ENCODE peak calls at places on chromosome 22, in six cellular contexts. Z is IMR-90, E is H9, A is mesendoderm, Q is H1, T is mesenchymal stem cell. O is an unnamed sample.

GRCh38 chr22:23385301-23386244 is 194.5 kb downstream of the IGLL1 start:
- DNase-seq in Z (peak), E (peak), A (peak), Q (peak), T (peak), O (peak)

GRCh38 chr22:45159652-45160462 is 3.9 kb upstream of the NUP50 start:
- DNase-seq in Z (peak), E (no peak), A (peak), Q (no peak), T (peak), O (no peak)

GRCh38 chr22:39178206-39179111 is 26.0 kb upstream of the CBX7 start:
- DNase-seq in Z (peak), E (no peak), A (no peak), Q (no peak), T (peak), O (no peak)

GRCh38 chr22:20965104-20965887 is 1.8 kb upstream of the AIFM3 start:
- DNase-seq in Z (no peak), E (no peak), A (no peak), Q (no peak), T (no peak), O (no peak)

GRCh38 chr22:48578138-48579034 is 1249.3 kb downstream of the BRD1 start:
- DNase-seq in Z (no peak), E (no peak), A (no peak), Q (no peak), T (no peak), O (no peak)

GRCh38 chr22:41825376-41825775 is 7.5 kb upstream of the SREBF2 start:
- DNase-seq in Z (peak), E (no peak), A (peak), Q (no peak), T (peak), O (no peak)

GRCh38 chr22:40654522-40655167 is 18.1 kb upstream of the MRTFA start:
- DNase-seq in Z (peak), E (peak), A (peak), Q (no peak), T (peak), O (no peak)

GRCh38 chr22:31504282-31504681 is 7.9 kb downstream of the SFI1 start:
- DNase-seq in Z (peak), E (no peak), A (peak), Q (no peak), T (peak), O (no peak)

GRCh38 chr22:38987171-38987895 is 5.2 kb downstream of the APOBEC3B start:
- DNase-seq in Z (no peak), E (no peak), A (no peak), Q (no peak), T (no peak), O (no peak)

GRCh38 chr22:22486132-22486899 is 22.2 kb downstream of the ZNF280B start:
- DNase-seq in Z (no peak), E (no peak), A (no peak), Q (no peak), T (no peak), O (no peak)

GRCh38 chr22:38462960-38463784 is 4.7 kb upstream of the KDELR3 start:
- DNase-seq in Z (no peak), E (peak), A (peak), Q (no peak), T (peak), O (no peak)

GRCh38 chr22:39534591-39535301 is 2.2 kb upstream of the RPS19BP1 start:
- DNase-seq in Z (peak), E (peak), A (peak), Q (no peak), T (peak), O (peak)

GRCh38 chr22:30701872-30702271 is 7.2 kb downstream of the OSBP2 start:
- DNase-seq in Z (peak), E (no peak), A (no peak), Q (no peak), T (no peak), O (no peak)

GRCh38 chr22:44393066-44393465 is 80.3 kb upstream of the SHISAL1 start:
- DNase-seq in Z (no peak), E (peak), A (no peak), Q (no peak), T (no peak), O (no peak)

GRCh38 chr22:26656896-26657851 is at the start of gene MIAT:
- DNase-seq in Z (peak), E (peak), A (peak), Q (no peak), T (no peak), O (peak)

GRCh38 chr22:50247748-50248147 is 2.9 kb upstream of the TUBGCP6 start:
- DNase-seq in Z (peak), E (peak), A (peak), Q (no peak), T (peak), O (no peak)

GRCh38 chr22:38455530-38456271 is 702 bp upstream of the KCNJ4 start:
- DNase-seq in Z (peak), E (peak), A (peak), Q (no peak), T (peak), O (peak)

GRCh38 chr22:19879996-19880785 is 25.5 kb upstream of the GNB1L start:
- DNase-seq in Z (no peak), E (peak), A (no peak), Q (no peak), T (no peak), O (no peak)

GRCh38 chr22:42309865-42310264 is 39.4 kb upstream of the TCF20 start:
- DNase-seq in Z (no peak), E (no peak), A (no peak), Q (no peak), T (no peak), O (no peak)

GRCh38 chr22:26339755-26340154 is 89.3 kb upstream of the ASPHD2 start:
- DNase-seq in Z (no peak), E (no peak), A (no peak), Q (no peak), T (no peak), O (no peak)

GRCh38 chr22:25002241-25002985 is 49.9 kb downstream of the KIAA1671 start:
- DNase-seq in Z (no peak), E (no peak), A (no peak), Q (no peak), T (no peak), O (no peak)

GRCh38 chr22:41579997-41580355 is 9.7 kb downstream of the PMM1 start:
- DNase-seq in Z (no peak), E (no peak), A (no peak), Q (no peak), T (no peak), O (no peak)

GRCh38 chr22:33049125-33049729 is 9.0 kb downstream of the SYN3 start:
- DNase-seq in Z (peak), E (peak), A (peak), Q (no peak), T (peak), O (peak)

GRCh38 chr22:21042978-21043855 is 2.5 kb upstream of the LRRC74B start:
- DNase-seq in Z (no peak), E (no peak), A (no peak), Q (no peak), T (peak), O (no peak)

GRCh38 chr22:19109198-19110063 is 12.8 kb downstream of the DGCR2 start:
- DNase-seq in Z (peak), E (no peak), A (no peak), Q (no peak), T (peak), O (no peak)

GRCh38 chr22:41498322-41498721 is 29.4 kb downstream of the ACO2 start:
- DNase-seq in Z (no peak), E (no peak), A (no peak), Q (no peak), T (no peak), O (no peak)

GRCh38 chr22:25202290-25202921 is 2.7 kb downstream of the CRYBB3 start:
- DNase-seq in Z (peak), E (peak), A (peak), Q (peak), T (peak), O (peak)

GRCh38 chr22:25051983-25052710 is 99.6 kb downstream of the KIAA1671 start:
- DNase-seq in Z (no peak), E (no peak), A (no peak), Q (no peak), T (no peak), O (no peak)

GRCh38 chr22:38572065-38572464 is 2.1 kb upstream of the DMC1 start:
- DNase-seq in Z (peak), E (no peak), A (peak), Q (no peak), T (peak), O (peak)

GRCh38 chr22:47417699-47418098 is 655.2 kb downstream of the TBC1D22A start:
- DNase-seq in Z (no peak), E (no peak), A (no peak), Q (no peak), T (no peak), O (no peak)

GRCh38 chr22:39630721-39631120 is 60.2 kb downstream of the CACNA1I start:
- DNase-seq in Z (no peak), E (no peak), A (no peak), Q (no peak), T (no peak), O (no peak)

GRCh38 chr22:19811811-19812771 is 42.6 kb downstream of the GNB1L start:
- DNase-seq in Z (no peak), E (no peak), A (no peak), Q (no peak), T (no peak), O (no peak)

GRCh38 chr22:42171946-42172345 is 41.3 kb upstream of the CYP2D6 start:
- DNase-seq in Z (no peak), E (no peak), A (no peak), Q (no peak), T (no peak), O (no peak)

GRCh38 chr22:38681784-38682335 is at the start of gene TOMM22:
- DNase-seq in Z (peak), E (peak), A (peak), Q (peak), T (peak), O (peak)

GRCh38 chr22:37328017-37328416 is 45.7 kb downstream of the CYTH4 start:
- DNase-seq in Z (peak), E (no peak), A (no peak), Q (no peak), T (peak), O (no peak)
- H2BK120ac ChIP-seq in Z (peak), E (no peak), A (no peak), Q (no peak), T (peak), O (no peak)

DNA sequence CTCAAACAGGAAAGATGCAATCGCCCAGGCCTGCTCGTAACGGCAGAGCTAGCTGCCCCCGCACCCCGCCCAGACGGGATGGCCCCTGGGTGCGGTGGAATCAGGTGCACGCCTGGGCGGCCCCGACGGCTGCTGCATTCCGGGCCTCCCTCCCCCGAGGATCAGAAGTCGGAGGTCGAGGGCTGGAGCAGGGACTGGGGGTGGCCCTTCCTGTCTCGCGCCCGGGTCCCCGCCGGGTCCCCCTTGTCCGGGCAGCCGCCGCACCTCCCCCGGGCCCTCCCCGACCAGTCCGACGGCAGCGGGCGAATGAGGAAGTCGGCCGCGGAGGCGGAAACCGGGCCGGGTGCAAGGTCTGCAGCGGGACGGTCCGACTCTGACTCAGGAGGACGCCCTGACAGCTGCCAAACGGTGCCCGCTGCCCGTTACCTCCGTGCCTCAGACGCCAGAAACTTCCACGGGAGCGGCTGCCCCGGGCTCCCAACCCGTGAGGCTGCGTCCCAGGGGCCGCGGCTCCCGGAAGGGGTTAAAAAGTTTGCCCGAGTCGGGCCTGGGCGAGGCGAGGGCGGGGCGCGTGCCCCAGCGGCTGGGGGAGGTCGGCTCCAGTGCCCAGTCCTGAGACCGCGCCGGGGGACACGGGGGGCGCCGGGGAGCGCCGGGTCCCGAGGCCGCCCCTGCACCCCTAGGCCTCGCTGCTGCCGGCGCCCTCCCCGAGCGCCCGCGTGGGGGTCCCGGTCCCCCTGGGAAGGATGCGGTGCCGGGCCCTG is 685 bp downstream of the MYH9 start:
- DNase-seq in Z (no peak), E (no peak), A (no peak), Q (no peak), T (no peak), O (no peak)
- H2BK120ac ChIP-seq in Z (peak), E (no peak), A (no peak), Q (no peak), T (peak), O (peak)

DNA sequence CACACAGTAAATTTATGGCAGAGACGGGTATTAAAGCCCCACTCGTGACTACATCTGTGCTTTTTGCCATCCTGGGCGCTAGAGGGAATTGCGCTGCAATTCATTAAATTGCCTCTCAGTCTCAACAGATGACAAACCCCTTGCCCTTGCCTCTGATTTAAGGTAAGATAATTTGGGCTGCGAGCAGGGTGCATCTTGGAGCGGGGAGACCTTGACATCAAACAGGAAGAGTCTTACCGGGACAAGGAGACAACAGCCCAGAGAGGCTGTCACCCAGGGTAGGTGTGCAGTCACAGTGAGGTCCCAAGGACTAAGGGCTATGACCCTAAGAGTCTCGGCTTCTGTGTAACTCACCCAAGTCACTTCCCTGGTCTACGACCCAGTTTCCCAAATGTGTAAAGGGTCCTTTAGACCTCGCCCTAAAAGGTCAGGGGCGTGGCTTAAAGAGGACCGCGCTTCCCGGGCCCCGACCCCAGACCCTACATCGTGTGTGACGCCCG is 427 bp upstream of the TOM1 start:
- DNase-seq in Z (no peak), E (no peak), A (no peak), Q (no peak), T (no peak), O (peak)
- H2BK120ac ChIP-seq in Z (peak), E (no peak), A (no peak), Q (no peak), T (no peak), O (no peak)

GRCh38 chr22:17633998-17634323 is 4.6 kb upstream of the BCL2L13 start:
- DNase-seq in Z (no peak), E (no peak), A (no peak), Q (no peak), T (no peak), O (no peak)
- H2BK120ac ChIP-seq in Z (peak), E (no peak), A (no peak), Q (no peak), T (no peak), O (no peak)

GRCh38 chr22:36413022-36413770 is 25.4 kb upstream of the MYH9 start:
- DNase-seq in Z (peak), E (no peak), A (peak), Q (no peak), T (peak), O (no peak)
- H2BK120ac ChIP-seq in Z (peak), E (no peak), A (no peak), Q (no peak), T (no peak), O (no peak)

GRCh38 chr22:29377979-29378378 is 10.4 kb downstream of the AP1B1 start:
- DNase-seq in Z (no peak), E (no peak), A (no peak), Q (no peak), T (no peak), O (no peak)
- H2BK120ac ChIP-seq in Z (no peak), E (no peak), A (no peak), Q (no peak), T (no peak), O (no peak)